ENCODE peak calls at places on chromosomes 12 and 14, in four cellular contexts. R is H1, W is H9, X is IMR-90. C is an unnamed sample.

GRCh38 chr14:100450049-100450448 is 126.9 kb downstream of the SLC25A47 start:
- DNase-seq in R (no peak), W (peak), X (no peak), C (no peak)

GRCh38 chr14:51929920-51930682 is 59.2 kb upstream of the RTRAF start:
- DNase-seq in R (no peak), W (no peak), X (peak), C (no peak)

GRCh38 chr14:85172290-85172689 is 357.7 kb upstream of the FLRT2 start:
- DNase-seq in R (no peak), W (no peak), X (no peak), C (no peak)

GRCh38 chr12:12209043-12209442 is 57.8 kb downstream of the LRP6 start:
- DNase-seq in R (no peak), W (no peak), X (no peak), C (no peak)

GRCh38 chr14:104665663-104666522 is 23.5 kb upstream of the INF2 start:
- DNase-seq in R (no peak), W (peak), X (no peak), C (peak)

GRCh38 chr12:88752183-88752582 is 171.9 kb upstream of the KITLG start:
- DNase-seq in R (no peak), W (no peak), X (no peak), C (no peak)

GRCh38 chr14:71117839-71118743 is 210.8 kb downstream of the PCNX1 start:
- DNase-seq in R (no peak), W (no peak), X (peak), C (peak)

GRCh38 chr14:33110737-33111443 is 172.2 kb downstream of the NPAS3 start:
- DNase-seq in R (peak), W (peak), X (no peak), C (peak)

GRCh38 chr12:54215990-54216579 is 27.3 kb upstream of the SMUG1 start:
- DNase-seq in R (peak), W (peak), X (no peak), C (peak)

GRCh38 chr14:101330416-101331140 is 230.7 kb upstream of the DIO3 start:
- DNase-seq in R (no peak), W (no peak), X (no peak), C (no peak)

GRCh38 chr14:24051789-24052655 is at the start of gene CARMIL3:
- DNase-seq in R (peak), W (peak), X (peak), C (peak)

GRCh38 chr14:49424436-49425331 is 161.5 kb downstream of the RPS29 start:
- DNase-seq in R (no peak), W (no peak), X (no peak), C (no peak)

GRCh38 chr12:53299101-53299453 is 418 bp upstream of the MYG1 start:
- DNase-seq in R (no peak), W (no peak), X (peak), C (peak)

GRCh38 chr12:16389594-16389993 is 42.1 kb downstream of the MGST1 start:
- DNase-seq in R (no peak), W (no peak), X (peak), C (no peak)

GRCh38 chr14:50335389-50335788 is 23.3 kb downstream of the DMAC2L start:
- DNase-seq in R (no peak), W (peak), X (peak), C (peak)

GRCh38 chr14:66662374-66662773 is 154.4 kb downstream of the GPHN start:
- DNase-seq in R (no peak), W (no peak), X (no peak), C (peak)

GRCh38 chr12:100413006-100413405 is 56.1 kb downstream of the SLC17A8 start:
- DNase-seq in R (peak), W (no peak), X (no peak), C (no peak)

GRCh38 chr14:103629503-103630121 is 601 bp downstream of the KLC1 start:
- DNase-seq in R (peak), W (peak), X (no peak), C (peak)

GRCh38 chr14:88363624-88364023 is 21.8 kb upstream of the SPATA7 start:
- DNase-seq in R (no peak), W (no peak), X (no peak), C (no peak)

GRCh38 chr14:93648440-93649168 is 139.7 kb downstream of the PRIMA1 start:
- DNase-seq in R (no peak), W (peak), X (no peak), C (peak)

GRCh38 chr14:105333613-105334364 is 19.2 kb downstream of the PACS2 start:
- DNase-seq in R (no peak), W (no peak), X (no peak), C (no peak)

GRCh38 chr12:116924558-116925453 is 14.1 kb downstream of the FBXW8 start:
- DNase-seq in R (no peak), W (peak), X (peak), C (peak)

GRCh38 chr12:45232771-45233372 is 17.0 kb downstream of the ANO6 start:
- DNase-seq in R (no peak), W (peak), X (peak), C (peak)

GRCh38 chr12:96197503-96198272 is 3.5 kb downstream of the ELK3 start:
- DNase-seq in R (no peak), W (no peak), X (peak), C (no peak)

GRCh38 chr12:614727-615060 is 48.6 kb downstream of the NINJ2 start:
- DNase-seq in R (no peak), W (no peak), X (no peak), C (no peak)

GRCh38 chr14:96001866-96002510 is 37.2 kb upstream of the C14orf132 start:
- DNase-seq in R (no peak), W (peak), X (peak), C (peak)

GRCh38 chr14:25400607-25401206 is 350.8 kb upstream of the STXBP6 start:
- DNase-seq in R (peak), W (peak), X (peak), C (peak)

GRCh38 chr14:104864267-104865068 is 600 bp upstream of the CEP170B start:
- DNase-seq in R (peak), W (peak), X (no peak), C (peak)

DNA sequence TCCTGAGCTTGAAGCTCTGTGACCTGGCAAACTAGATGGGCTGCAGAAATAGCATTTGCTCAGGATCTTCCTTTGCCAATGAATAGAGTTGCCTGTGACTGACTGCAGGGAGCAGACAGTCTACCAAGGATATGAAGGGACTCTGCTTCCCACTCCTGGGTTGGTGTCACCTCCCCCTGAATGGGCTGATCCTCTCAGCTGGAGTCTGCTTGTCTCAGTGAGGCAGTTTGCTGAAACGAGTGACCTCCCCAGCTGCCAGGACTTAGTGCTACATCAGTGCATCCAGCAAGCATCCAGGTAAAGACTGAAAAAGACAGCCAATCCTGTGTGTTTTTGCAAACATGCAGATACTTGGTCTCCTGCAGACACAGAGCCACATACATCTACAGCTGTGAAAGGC is 28.5 kb downstream of the PAH start:
- DNase-seq in R (no peak), W (no peak), X (no peak), C (peak)
- H4K5ac ChIP-seq in R (no peak), W (no peak), X (no peak), C (no peak)

DNA sequence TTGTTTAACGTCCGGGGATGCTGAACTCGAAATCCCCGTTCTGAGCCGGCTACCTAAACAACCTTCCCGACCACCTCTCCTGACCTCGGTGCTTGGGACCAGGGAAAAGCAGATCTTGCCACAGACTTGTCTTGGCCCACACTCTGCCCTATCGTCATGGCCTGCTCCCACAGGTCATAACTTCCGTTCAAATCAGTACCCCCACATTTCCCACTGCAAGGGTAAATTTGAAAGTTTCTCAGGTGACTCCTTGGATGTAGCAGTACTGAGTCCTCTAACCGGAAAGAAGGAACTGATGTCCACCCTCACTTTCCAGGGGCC is 612 bp upstream of the RBM23 start:
- DNase-seq in R (no peak), W (no peak), X (no peak), C (no peak)
- H4K5ac ChIP-seq in R (peak), W (no peak), X (peak), C (no peak)

DNA sequence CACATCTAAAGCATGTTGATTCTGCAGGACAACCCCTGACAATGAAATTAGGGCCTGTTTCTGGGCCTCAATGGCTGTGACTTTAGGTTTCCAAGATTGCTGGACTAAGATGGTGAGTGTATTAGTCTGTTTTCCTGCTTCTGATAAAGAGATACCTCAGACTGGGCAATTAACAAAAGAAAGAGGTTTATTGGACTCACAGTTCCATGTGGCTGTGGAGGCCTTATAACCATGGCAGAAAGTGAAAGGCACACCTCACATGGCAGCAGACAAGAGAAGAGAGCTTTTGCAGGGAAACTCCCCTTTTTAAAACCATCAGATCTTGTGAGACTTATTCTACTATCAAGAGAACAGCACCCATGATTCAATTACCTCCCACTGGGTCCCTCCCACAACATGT is 10.6 kb downstream of the IL22 start:
- DNase-seq in R (no peak), W (no peak), X (no peak), C (no peak)
- H4K5ac ChIP-seq in R (no peak), W (no peak), X (no peak), C (no peak)

GRCh38 chr12:109995366-109995702 is 834 bp downstream of the GIT2 start:
- DNase-seq in R (no peak), W (no peak), X (no peak), C (no peak)

GRCh38 chr12:109995703-109996482 is at the start of gene GIT2:
- DNase-seq in R (peak), W (peak), X (peak), C (peak)

GRCh38 chr12:109998241-109998903 is 858 bp upstream of the ANKRD13A start:
- DNase-seq in R (no peak), W (no peak), X (peak), C (no peak)

GRCh38 chr12:109997393-109997792 is 1.2 kb upstream of the GIT2 start:
- DNase-seq in R (no peak), W (no peak), X (no peak), C (no peak)

DNA sequence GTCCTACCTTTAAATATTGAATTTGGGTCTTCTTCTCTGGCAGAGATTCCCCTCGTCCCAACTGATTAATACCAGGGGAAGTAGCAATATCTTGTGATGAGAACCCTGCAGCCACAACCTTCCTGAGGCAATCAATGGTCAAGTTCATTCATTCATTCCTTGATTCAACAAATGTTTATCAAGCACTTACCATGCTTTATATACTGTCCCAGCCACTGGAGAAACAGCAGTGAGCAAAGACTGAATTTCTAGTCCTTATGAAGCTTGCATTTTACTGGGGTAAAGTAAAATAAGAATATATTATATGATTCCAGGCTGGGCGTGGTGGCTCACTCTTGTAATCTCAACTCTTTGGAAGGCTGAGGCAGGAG is 300 bp upstream of the GIT2 start:
- DNase-seq in R (no peak), W (no peak), X (no peak), C (no peak)
- H4K5ac ChIP-seq in R (peak), W (peak), X (peak), C (peak)

GRCh38 chr12:10889226-10889625 is 5.2 kb upstream of the PRH1 start:
- DNase-seq in R (no peak), W (no peak), X (no peak), C (no peak)
- H4K5ac ChIP-seq in R (no peak), W (no peak), X (no peak), C (no peak)

GRCh38 chr12:1841606-1842182 is 21.3 kb downstream of the LRTM2 start:
- DNase-seq in R (no peak), W (no peak), X (no peak), C (no peak)

GRCh38 chr12:1842905-1843640 is 22.7 kb downstream of the LRTM2 start:
- DNase-seq in R (peak), W (peak), X (no peak), C (no peak)

GRCh38 chr12:1840981-1841425 is 20.6 kb downstream of the LRTM2 start:
- DNase-seq in R (no peak), W (peak), X (no peak), C (no peak)

GRCh38 chr12:1843641-1844005 is 23.3 kb downstream of the LRTM2 start:
- DNase-seq in R (no peak), W (peak), X (no peak), C (no peak)

DNA sequence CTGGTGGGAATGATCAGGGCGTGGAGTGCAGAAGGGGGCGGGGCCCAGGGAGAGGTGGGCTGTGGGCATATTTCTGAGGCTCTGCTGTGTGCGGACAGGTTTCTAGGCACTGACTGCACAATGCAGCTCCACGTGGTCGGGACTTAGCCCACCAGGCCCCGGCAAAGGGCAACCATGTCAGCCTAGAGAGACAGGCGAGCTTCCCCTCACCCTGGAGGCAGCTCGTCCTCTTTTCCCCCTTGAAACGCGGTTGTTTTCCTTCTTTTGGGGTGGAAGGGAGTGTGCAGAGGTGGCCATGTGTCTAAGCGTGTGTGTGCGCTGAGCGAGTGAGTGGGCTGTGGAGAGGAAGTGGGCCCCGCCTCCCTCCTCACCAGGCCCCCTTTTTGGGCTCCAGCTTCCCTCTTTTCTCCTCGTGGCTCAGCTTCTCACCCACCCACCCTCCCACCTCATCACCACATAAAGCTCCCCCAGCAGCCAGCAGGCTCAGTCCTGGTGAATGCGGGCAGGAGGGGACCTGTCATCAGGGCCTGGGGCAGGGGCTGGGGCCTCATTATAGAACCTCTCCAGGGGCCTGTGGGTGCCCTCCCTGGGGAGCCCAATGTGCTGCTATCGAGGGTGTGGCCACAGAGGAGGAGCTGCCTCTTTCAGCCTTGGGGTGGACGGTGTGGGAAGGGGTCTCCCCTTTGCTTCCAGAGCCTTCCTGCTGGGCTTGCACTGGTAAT is 22.0 kb downstream of the LRTM2 start:
- DNase-seq in R (peak), W (peak), X (no peak), C (no peak)
- H4K5ac ChIP-seq in R (no peak), W (no peak), X (no peak), C (no peak)

DNA sequence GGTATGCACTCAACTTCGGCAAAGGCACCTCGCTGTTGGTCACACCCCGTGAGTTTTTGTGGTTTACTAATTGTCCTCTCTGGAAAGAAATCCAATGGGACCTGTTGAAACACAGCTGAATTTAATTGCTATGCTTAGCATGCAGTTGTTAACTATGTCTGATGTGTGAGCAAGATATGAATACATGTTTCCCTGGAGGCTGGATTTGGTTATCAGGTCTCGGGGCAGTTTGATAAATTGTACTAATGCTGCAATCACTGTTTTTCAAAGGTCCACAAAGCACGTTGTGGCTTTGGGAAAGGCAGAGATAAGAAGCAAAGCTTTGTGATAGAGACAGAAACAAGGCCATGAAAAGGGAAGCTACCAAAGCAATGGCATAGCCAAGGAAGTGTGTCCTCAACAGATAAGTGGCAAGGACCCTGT is 91.3 kb downstream of the DAD1 start:
- DNase-seq in R (no peak), W (no peak), X (no peak), C (no peak)
- H4K5ac ChIP-seq in R (no peak), W (no peak), X (no peak), C (no peak)

DNA sequence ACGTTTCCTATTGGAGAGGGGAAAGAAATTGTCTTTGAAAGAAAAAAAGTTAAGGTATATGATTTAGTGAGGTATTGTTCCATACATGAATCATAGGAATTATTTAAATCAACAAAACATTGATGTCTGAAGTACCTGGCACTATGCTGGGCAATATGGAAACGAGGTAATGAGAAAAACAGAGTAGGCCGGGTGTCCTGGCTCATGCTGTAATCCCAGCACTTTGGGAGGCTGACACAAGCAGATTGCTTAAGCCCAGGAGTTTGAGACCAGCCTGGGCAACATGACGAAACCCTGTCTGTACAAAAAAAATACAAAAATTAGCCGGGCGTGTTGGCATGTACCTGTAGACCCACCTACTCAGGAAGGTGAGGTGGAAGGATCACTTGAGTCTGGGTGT is 45.9 kb downstream of the AEBP2 start:
- DNase-seq in R (no peak), W (no peak), X (no peak), C (no peak)
- H4K5ac ChIP-seq in R (no peak), W (no peak), X (no peak), C (no peak)

GRCh38 chr12:107670999-107671643 is 14.5 kb upstream of the PWP1 start:
- DNase-seq in R (peak), W (peak), X (peak), C (peak)
- H4K5ac ChIP-seq in R (no peak), W (no peak), X (no peak), C (no peak)

GRCh38 chr12:123227581-123228258 is 5.2 kb downstream of the MPHOSPH9 start:
- DNase-seq in R (no peak), W (no peak), X (no peak), C (no peak)
- H4K5ac ChIP-seq in R (no peak), W (no peak), X (no peak), C (no peak)